ENCODE peak calls at places on chromosome X, in four cellular contexts. V is CD8-positive, alpha-beta T cell; L is Kasumi-1; B is AG08395. N is an unnamed sample.

GRCh38 chrX:149939271-149940014 is 1.2 kb upstream of the EOLA2 start:
- DNase-seq in B (peak), V (peak), L (peak), N (peak)

GRCh38 chrX:10726647-10727046 is 106.3 kb upstream of the MID1 start:
- DNase-seq in V (no peak), L (no peak), B (peak), N (no peak)

GRCh38 chrX:151736685-151737084 is 2.1 kb downstream of the CNGA2 start:
- DNase-seq in L (no peak), V (no peak), B (no peak), N (no peak)

GRCh38 chrX:45758738-45759397 is 558.2 kb upstream of the DIPK2B start:
- DNase-seq in L (no peak), V (no peak), B (no peak), N (no peak)

GRCh38 chrX:15931362-15931761 is 76.7 kb upstream of the AP1S2 start:
- DNase-seq in L (no peak), V (no peak), B (no peak), N (no peak)

GRCh38 chrX:68829594-68830485 is 1.0 kb downstream of the EFNB1 start:
- DNase-seq in V (no peak), L (no peak), B (no peak), N (no peak)

GRCh38 chrX:134600714-134601113 is 57.6 kb downstream of the PLAC1 start:
- DNase-seq in L (no peak), B (peak), V (no peak), N (no peak)

GRCh38 chrX:27619459-27619858 is 29.3 kb downstream of the DCAF8L2 start:
- DNase-seq in L (no peak), V (no peak), B (no peak), N (no peak)

GRCh38 chrX:23003121-23003520 is 3.4 kb downstream of the DDX53 start:
- DNase-seq in B (peak), V (no peak), L (no peak), N (no peak)

GRCh38 chrX:12488220-12488619 is 303.0 kb upstream of the PRPS2 start:
- DNase-seq in L (no peak), V (no peak), B (no peak), N (no peak)

GRCh38 chrX:111254896-111255693 is 15.2 kb downstream of the CAPN6 start:
- DNase-seq in V (no peak), L (no peak), B (no peak), N (no peak)

GRCh38 chrX:119669424-119670037 is 23.4 kb downstream of the SEPTIN6 start:
- DNase-seq in L (no peak), V (no peak), B (no peak), N (no peak)

GRCh38 chrX:125786306-125786705 is 379.8 kb downstream of the DCAF12L2 start:
- DNase-seq in V (no peak), L (peak), B (no peak), N (no peak)

GRCh38 chrX:40175416-40176255 is 77.9 kb upstream of the BCOR start:
- DNase-seq in B (peak), V (peak), L (no peak), N (peak)

N was measured in GF-D8.